ENCODE peak calls at places on chromosomes 16 and 17, in nine cellular contexts. O, Z, C, T, N, S, H, F and L are unnamed samples.

GRCh38 chr17:17898673-17899072 is 61.9 kb upstream of the SREBF1 start:
- DNase-seq in C (no peak), N (no peak), S (no peak), O (no peak), H (no peak), Z (no peak), F (no peak), T (no peak), L (no peak)

GRCh38 chr16:12500771-12501170 is 302.9 kb downstream of the CPPED1 start:
- DNase-seq in S (no peak), O (no peak), C (no peak), N (peak), Z (no peak), T (no peak), F (peak), H (no peak), L (peak)

GRCh38 chr16:84434800-84435199 is 66.5 kb downstream of the ATP2C2 start:
- DNase-seq in O (no peak), F (no peak), Z (no peak), C (no peak), N (no peak), T (no peak), H (no peak), S (no peak), L (no peak)

GRCh38 chr17:58331815-58332719 is 3.5 kb upstream of the TSPOAP1 start:
- DNase-seq in C (peak), O (peak), T (no peak), N (no peak), H (no peak), S (no peak), F (peak), Z (no peak), L (peak)

GRCh38 chr17:19714542-19715411 is 1.6 kb downstream of the SLC47A2 start:
- DNase-seq in Z (peak), S (no peak), H (no peak), C (no peak), T (no peak), O (no peak), N (no peak), F (peak), L (no peak)

GRCh38 chr17:77999413-78000173 is 41.1 kb downstream of the TNRC6C start:
- DNase-seq in O (no peak), F (no peak), N (no peak), H (peak), C (no peak), Z (peak), S (no peak), T (no peak), L (no peak)

GRCh38 chr17:46121165-46121764 is 72.0 kb downstream of the KANSL1 start:
- DNase-seq in T (no peak), N (no peak), Z (no peak), O (no peak), F (no peak), C (no peak), H (no peak), S (no peak), L (no peak)

GRCh38 chr17:7887482-7888183 is 956 bp upstream of the CHD3 start:
- DNase-seq in N (peak), T (peak), O (peak), C (peak), Z (peak), S (peak), H (peak), F (peak), L (peak)

GRCh38 chr16:55710466-55710865 is 54.7 kb downstream of the SLC6A2 start:
- DNase-seq in H (no peak), C (no peak), T (no peak), Z (peak), N (no peak), F (no peak), O (no peak), S (no peak), L (no peak)

GRCh38 chr16:56815721-56816120 is 49.3 kb upstream of the SLC12A3 start:
- DNase-seq in S (no peak), O (no peak), T (no peak), F (no peak), N (no peak), Z (no peak), C (no peak), H (no peak), L (no peak)

GRCh38 chr16:55047903-55048497 is 117.3 kb downstream of the IRX5 start:
- DNase-seq in T (no peak), S (no peak), F (no peak), Z (no peak), H (no peak), O (no peak), C (no peak), N (no peak), L (no peak)

GRCh38 chr17:41800601-41801373 is 11.0 kb downstream of the P3H4 start:
- DNase-seq in Z (peak), H (peak), O (peak), S (no peak), C (no peak), N (peak), T (no peak), F (peak), L (no peak)

GRCh38 chr16:46961373-46962353 is 11.8 kb downstream of the DNAJA2 start:
- DNase-seq in S (no peak), H (no peak), C (no peak), N (no peak), Z (no peak), F (no peak), O (no peak), T (no peak), L (no peak)

GRCh38 chr17:65389956-65390355 is 171.5 kb downstream of the AXIN2 start:
- DNase-seq in Z (no peak), S (peak), C (no peak), N (peak), O (no peak), H (peak), F (no peak), T (no peak), L (no peak)

GRCh38 chr16:74865922-74866598 is 91.4 kb upstream of the FA2H start:
- DNase-seq in N (no peak), H (no peak), T (no peak), S (no peak), O (no peak), C (no peak), F (no peak), Z (no peak), L (no peak)

GRCh38 chr16:49490321-49490705 is 116.7 kb downstream of the C16orf78 start:
- DNase-seq in S (no peak), N (no peak), O (no peak), Z (no peak), T (no peak), F (no peak), H (no peak), C (no peak), L (no peak)

GRCh38 chr16:49492090-49492801 is 118.6 kb downstream of the C16orf78 start:
- DNase-seq in S (no peak), O (peak), C (peak), N (peak), T (no peak), H (no peak), Z (peak), F (peak), L (peak)

GRCh38 chr16:49491111-49491670 is 117.6 kb downstream of the C16orf78 start:
- DNase-seq in N (no peak), O (no peak), F (no peak), H (no peak), C (no peak), Z (peak), S (no peak), T (no peak), L (no peak)

GRCh38 chr16:49492896-49493620 is 119.5 kb downstream of the C16orf78 start:
- DNase-seq in F (no peak), O (peak), N (no peak), Z (peak), T (no peak), H (no peak), S (no peak), C (no peak), L (no peak)

DNA sequence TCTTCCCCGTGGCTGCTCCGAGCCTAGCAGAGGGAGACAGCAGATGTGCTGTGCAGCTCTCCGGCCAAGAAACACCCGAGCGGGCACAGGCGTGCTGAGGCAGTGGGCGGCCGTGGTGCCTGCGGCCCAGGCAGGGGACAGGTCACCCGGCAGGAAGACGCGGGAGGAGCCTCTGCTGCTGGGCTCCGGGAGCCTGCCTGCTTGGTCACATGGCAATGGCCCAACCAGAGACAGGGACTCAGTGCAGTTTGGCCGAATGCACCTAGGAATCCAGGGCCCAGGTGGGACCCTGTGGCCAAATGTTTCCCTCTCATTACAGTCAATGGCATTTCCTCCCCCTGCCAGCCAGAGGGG is 118.1 kb downstream of the C16orf78 start:
- DNase-seq in T (no peak), N (peak), F (no peak), S (no peak), O (no peak), C (no peak), H (peak), Z (peak), L (peak)
- H3K4me3 ChIP-seq in T (no peak), N (peak), F (peak), S (no peak), O (no peak), C (no peak), H (peak), Z (no peak), L (peak)

DNA sequence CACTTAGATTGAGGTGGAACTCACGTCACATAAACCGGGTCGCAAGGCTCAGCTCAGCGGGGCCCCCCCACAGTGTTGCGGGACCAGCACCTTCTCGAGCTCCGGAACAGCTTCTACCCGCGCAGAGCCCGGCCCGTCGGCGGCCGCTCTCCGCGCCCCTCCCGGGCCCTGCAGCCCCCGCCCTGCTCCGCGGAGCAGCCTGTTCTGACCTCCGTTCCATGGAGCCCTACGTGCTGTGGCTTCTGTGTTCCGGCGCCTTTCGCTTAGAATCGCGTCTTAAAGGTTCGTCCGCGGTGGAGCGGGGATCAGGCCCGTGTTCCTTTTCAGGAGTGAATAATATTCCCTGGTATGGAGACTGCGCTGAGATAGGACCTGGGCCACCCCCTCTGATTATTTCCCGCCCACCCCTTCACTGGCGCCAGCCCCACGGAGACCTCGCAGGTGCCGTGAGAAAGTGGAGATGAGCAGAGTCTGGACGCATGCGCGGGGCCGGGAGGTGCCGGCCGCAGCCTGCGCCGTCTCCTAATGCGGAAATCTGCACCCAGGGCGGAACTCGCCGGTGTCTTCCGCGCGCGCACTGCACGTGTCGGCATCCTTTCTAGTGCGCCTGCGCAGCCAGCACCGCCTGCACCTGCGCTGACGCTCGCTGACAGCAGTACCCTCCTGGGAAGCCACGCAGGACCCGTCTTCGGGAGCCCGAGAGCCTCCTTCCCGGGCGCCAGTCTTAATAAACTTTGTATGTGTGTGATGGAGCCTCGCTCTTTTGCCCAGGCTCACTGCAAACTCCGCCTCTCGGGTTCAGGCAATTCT is 30.9 kb downstream of the ZNF778 start:
- DNase-seq in N (no peak), C (no peak), Z (no peak), F (peak), S (no peak), H (no peak), T (no peak), O (peak), L (no peak)
- H3K4me3 ChIP-seq in N (peak), C (peak), Z (no peak), F (peak), S (no peak), H (peak), T (peak), O (peak), L (peak)

GRCh38 chr17:4706121-4706520 is 2.2 kb upstream of the PELP1 start:
- DNase-seq in C (no peak), H (no peak), Z (peak), F (no peak), T (no peak), N (peak), O (no peak), S (no peak), L (no peak)

GRCh38 chr17:4710693-4711634 is 532 bp downstream of the ARRB2 start:
- DNase-seq in O (peak), T (no peak), H (no peak), Z (no peak), N (no peak), C (no peak), F (peak), S (no peak), L (no peak)

GRCh38 chr17:4711671-4712111 is 1.3 kb downstream of the ARRB2 start:
- DNase-seq in T (no peak), F (no peak), O (no peak), S (no peak), H (no peak), N (no peak), Z (no peak), C (no peak), L (peak)

GRCh38 chr17:4709794-4710692 is at the start of gene ARRB2:
- DNase-seq in Z (peak), N (peak), O (peak), F (peak), H (peak), T (peak), C (peak), S (peak), L (peak)

DNA sequence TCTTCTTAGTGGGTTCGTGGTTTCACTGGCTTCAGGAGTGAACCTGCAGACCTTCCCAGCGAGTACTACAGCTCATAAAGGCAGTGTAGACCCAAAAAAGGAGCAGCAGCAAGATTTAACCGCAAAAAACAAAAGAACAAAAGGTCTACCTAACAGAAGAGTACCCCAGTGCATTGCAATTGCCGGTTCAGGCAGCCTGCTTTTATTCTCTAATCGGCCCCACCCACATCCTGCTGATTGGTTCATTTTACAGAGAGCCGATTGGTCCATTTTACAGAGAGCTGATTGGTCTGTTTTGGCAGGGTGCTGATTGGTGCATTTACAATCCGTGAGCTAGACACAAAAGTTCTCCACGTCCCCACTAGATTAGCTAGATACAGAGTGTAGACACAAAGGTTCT is 2.0 kb upstream of the ARRB2 start:
- DNase-seq in F (no peak), T (no peak), N (peak), C (peak), Z (peak), O (no peak), S (no peak), H (no peak), L (no peak)
- H3K4me3 ChIP-seq in F (no peak), T (no peak), N (no peak), C (no peak), Z (no peak), O (no peak), S (no peak), H (no peak), L (no peak)

DNA sequence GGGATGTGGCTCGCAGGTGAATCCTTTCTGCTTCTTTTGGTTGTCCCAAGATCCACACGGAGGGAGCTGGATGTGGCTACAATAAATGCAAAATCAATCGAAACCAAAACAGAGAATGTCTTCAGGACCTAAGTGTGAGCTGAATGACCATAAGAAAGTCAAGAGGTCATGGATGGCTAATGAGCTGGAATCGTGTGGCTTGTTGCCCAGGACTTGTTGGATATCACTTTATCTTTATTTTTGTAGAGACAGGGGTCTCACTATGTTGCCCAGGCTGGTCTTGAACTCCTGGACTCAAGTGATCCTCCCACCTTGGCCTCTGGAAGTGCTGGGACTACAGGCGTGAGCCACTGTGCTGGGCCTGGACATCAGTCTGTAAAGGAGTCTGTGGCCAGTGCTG is 326.8 kb upstream of the N4BP1 start:
- DNase-seq in C (no peak), O (no peak), N (no peak), S (no peak), H (no peak), Z (no peak), T (no peak), F (no peak), L (no peak)
- H3K4me3 ChIP-seq in C (no peak), O (no peak), N (no peak), S (no peak), H (no peak), Z (no peak), T (no peak), F (no peak), L (no peak)

GRCh38 chr16:31916056-31916488 is 42.5 kb downstream of the ZNF267 start:
- DNase-seq in F (no peak), C (no peak), Z (peak), N (no peak), T (no peak), S (no peak), O (no peak), H (no peak), L (no peak)
- H3K4me3 ChIP-seq in F (no peak), C (no peak), Z (peak), N (peak), T (no peak), S (no peak), O (no peak), H (no peak), L (no peak)

GRCh38 chr16:19478505-19478904 is 43.4 kb downstream of the GDE1 start:
- DNase-seq in H (no peak), N (no peak), C (no peak), F (no peak), T (no peak), Z (no peak), O (no peak), S (no peak), L (no peak)
- H3K4me3 ChIP-seq in H (no peak), N (no peak), C (no peak), F (no peak), T (no peak), Z (no peak), O (no peak), S (no peak), L (no peak)

DNA sequence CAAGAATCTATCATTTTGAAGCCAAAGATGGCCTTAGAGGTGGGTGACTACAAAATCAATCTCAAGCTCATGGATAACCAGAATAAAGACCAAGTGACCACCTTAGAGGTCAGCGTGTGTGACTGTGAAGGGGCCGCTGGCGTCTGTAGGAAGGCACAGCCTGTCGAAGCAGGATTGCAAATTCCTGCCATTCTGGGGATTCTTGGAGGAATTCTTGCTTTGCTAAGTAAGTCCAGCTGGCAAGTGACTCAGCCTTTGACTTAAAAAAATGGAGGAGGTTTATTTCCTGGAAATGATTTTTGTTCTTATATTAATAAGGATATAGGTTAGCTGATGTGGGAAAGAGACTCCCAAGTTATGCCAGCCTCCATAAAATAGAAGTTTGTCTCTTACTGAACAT is 19.9 kb upstream of the TANGO6 start:
- DNase-seq in N (no peak), C (no peak), T (peak), F (no peak), Z (peak), H (no peak), S (peak), O (no peak), L (no peak)
- H3K4me3 ChIP-seq in N (no peak), C (no peak), T (no peak), F (no peak), Z (no peak), H (no peak), S (no peak), O (no peak), L (no peak)

GRCh38 chr17:28900986-28901726 is 1.7 kb downstream of the DHRS13 start:
- DNase-seq in F (peak), H (no peak), N (no peak), S (no peak), T (no peak), Z (no peak), O (no peak), C (no peak), L (no peak)
- H3K4me3 ChIP-seq in F (peak), H (peak), N (no peak), S (no peak), T (no peak), Z (no peak), O (no peak), C (peak), L (peak)

GRCh38 chr16:4687946-4688673 is 5.3 kb upstream of the NUDT16L1 start:
- DNase-seq in O (no peak), Z (no peak), H (no peak), F (peak), C (no peak), N (no peak), T (no peak), S (no peak), L (peak)
- H3K4me3 ChIP-seq in O (no peak), Z (no peak), H (no peak), F (no peak), C (no peak), N (no peak), T (no peak), S (no peak), L (no peak)